ENCODE peak calls at places on chromosomes 11 and 22, in five cellular contexts. I, F, L, W and Z are unnamed samples.

GRCh38 chr11:70343631-70344030 is 54.7 kb upstream of the CTTN start:
- DNase-seq in L (no peak), F (no peak), W (no peak), I (no peak), Z (no peak)

GRCh38 chr11:117180661-117181585 is 2.4 kb downstream of the SIDT2 start:
- DNase-seq in F (peak), I (peak), L (peak), W (peak), Z (peak)

GRCh38 chr11:1744879-1745700 is 5.3 kb downstream of the IFITM10 start:
- DNase-seq in L (no peak), I (no peak), F (no peak), W (no peak), Z (no peak)

GRCh38 chr11:130601141-130601540 is 152.7 kb downstream of the ADAMTS15 start:
- DNase-seq in W (peak), I (no peak), L (peak), F (peak), Z (no peak)

GRCh38 chr11:76799061-76799804 is 16.1 kb downstream of the TSKU start:
- DNase-seq in W (peak), I (peak), L (peak), F (peak), Z (peak)

GRCh38 chr22:36184433-36185035 is 17.1 kb downstream of the APOL4 start:
- DNase-seq in F (no peak), L (no peak), I (no peak), W (no peak), Z (no peak)

GRCh38 chr11:3826721-3827120 is 14.0 kb downstream of the RHOG start:
- DNase-seq in W (peak), I (no peak), F (no peak), L (no peak), Z (no peak)

GRCh38 chr11:48096588-48097525 is 116.5 kb downstream of the PTPRJ start:
- DNase-seq in I (no peak), W (no peak), L (no peak), F (no peak), Z (no peak)

GRCh38 chr11:119352857-119353260 is 6.4 kb upstream of the MFRP start:
- DNase-seq in W (no peak), L (peak), F (no peak), I (no peak), Z (no peak)

GRCh38 chr11:121933294-121933693 is 182.7 kb downstream of the BLID start:
- DNase-seq in L (no peak), F (no peak), I (no peak), W (no peak), Z (no peak)

GRCh38 chr11:94664336-94664735 is 97.2 kb downstream of the PIWIL4 start:
- DNase-seq in I (no peak), F (no peak), L (no peak), W (no peak), Z (peak)

GRCh38 chr22:17884951-17885350 is 110.7 kb upstream of the BID start:
- DNase-seq in W (no peak), F (no peak), L (no peak), I (no peak), Z (no peak)

GRCh38 chr22:50569041-50569459 is 6.3 kb upstream of the SYCE3 start:
- DNase-seq in F (no peak), W (no peak), L (no peak), I (no peak), Z (no peak)

GRCh38 chr11:118001494-118001971 is 15.3 kb downstream of the IL10RA start:
- DNase-seq in F (no peak), L (no peak), I (no peak), W (no peak), Z (no peak)

GRCh38 chr22:24555496-24556253 is at the start of gene SNRPD3:
- DNase-seq in W (peak), F (peak), I (peak), L (peak), Z (peak)

GRCh38 chr11:70705930-70706329 is 307.6 kb downstream of the CTTN start:
- DNase-seq in W (no peak), F (no peak), L (no peak), I (no peak), Z (no peak)

GRCh38 chr11:3637201-3637600 is 4.6 kb downstream of the ART5 start:
- DNase-seq in I (no peak), L (no peak), F (no peak), W (no peak), Z (no peak)

GRCh38 chr11:12139144-12139881 is 28.9 kb downstream of the MICAL2 start:
- DNase-seq in W (no peak), L (peak), F (no peak), I (no peak), Z (no peak)

GRCh38 chr11:119854521-119854920 is 125.5 kb upstream of the NECTIN1 start:
- DNase-seq in W (no peak), L (no peak), I (no peak), F (peak), Z (no peak)

GRCh38 chr11:104830080-104830479 is 68.2 kb downstream of the CASP12 start:
- DNase-seq in W (no peak), F (no peak), L (no peak), I (no peak), Z (no peak)

GRCh38 chr11:86669424-86669823 is 3.0 kb downstream of the ME3 start:
- DNase-seq in F (no peak), W (no peak), L (no peak), I (no peak), Z (no peak)

GRCh38 chr11:6468712-6469495 is 4.8 kb downstream of the TRIM3 start:
- DNase-seq in W (peak), L (peak), F (peak), I (no peak), Z (peak)

GRCh38 chr11:1041471-1041870 is 5.0 kb upstream of the MUC6 start:
- DNase-seq in I (no peak), F (no peak), W (no peak), L (no peak), Z (no peak)

GRCh38 chr11:83569134-83569805 is 283.1 kb upstream of the CCDC90B start:
- DNase-seq in W (no peak), I (no peak), F (no peak), L (no peak), Z (no peak)

GRCh38 chr11:63574856-63575602 is 11.8 kb upstream of the PLAAT2 start:
- DNase-seq in I (no peak), W (no peak), F (no peak), L (peak), Z (no peak)

GRCh38 chr11:35548925-35549561 is 23.6 kb upstream of the PAMR1 start:
- DNase-seq in I (no peak), L (no peak), W (peak), F (no peak), Z (no peak)

GRCh38 chr11:117950999-117951961 is 22.1 kb upstream of the TMPRSS13 start:
- DNase-seq in I (peak), W (no peak), L (no peak), F (peak), Z (no peak)

GRCh38 chr22:47092896-47093311 is 330.5 kb downstream of the TBC1D22A start:
- DNase-seq in F (no peak), W (no peak), I (no peak), L (no peak), Z (no peak)

GRCh38 chr11:110565690-110566336 is 136.1 kb downstream of the FDX1 start:
- DNase-seq in W (no peak), F (no peak), L (no peak), I (no peak), Z (no peak)

GRCh38 chr11:75339685-75340409 is 11.6 kb downstream of the ARRB1 start:
- DNase-seq in F (no peak), L (no peak), W (peak), I (no peak), Z (no peak)

GRCh38 chr11:75341583-75341982 is 9.9 kb downstream of the ARRB1 start:
- DNase-seq in L (no peak), I (no peak), W (no peak), F (no peak), Z (no peak)

GRCh38 chr11:75342966-75343870 is 8.2 kb downstream of the ARRB1 start:
- DNase-seq in L (no peak), F (no peak), I (no peak), W (peak), Z (no peak)

GRCh38 chr11:75344186-75344585 is 7.3 kb downstream of the ARRB1 start:
- DNase-seq in W (no peak), I (no peak), F (no peak), L (no peak), Z (no peak)

DNA sequence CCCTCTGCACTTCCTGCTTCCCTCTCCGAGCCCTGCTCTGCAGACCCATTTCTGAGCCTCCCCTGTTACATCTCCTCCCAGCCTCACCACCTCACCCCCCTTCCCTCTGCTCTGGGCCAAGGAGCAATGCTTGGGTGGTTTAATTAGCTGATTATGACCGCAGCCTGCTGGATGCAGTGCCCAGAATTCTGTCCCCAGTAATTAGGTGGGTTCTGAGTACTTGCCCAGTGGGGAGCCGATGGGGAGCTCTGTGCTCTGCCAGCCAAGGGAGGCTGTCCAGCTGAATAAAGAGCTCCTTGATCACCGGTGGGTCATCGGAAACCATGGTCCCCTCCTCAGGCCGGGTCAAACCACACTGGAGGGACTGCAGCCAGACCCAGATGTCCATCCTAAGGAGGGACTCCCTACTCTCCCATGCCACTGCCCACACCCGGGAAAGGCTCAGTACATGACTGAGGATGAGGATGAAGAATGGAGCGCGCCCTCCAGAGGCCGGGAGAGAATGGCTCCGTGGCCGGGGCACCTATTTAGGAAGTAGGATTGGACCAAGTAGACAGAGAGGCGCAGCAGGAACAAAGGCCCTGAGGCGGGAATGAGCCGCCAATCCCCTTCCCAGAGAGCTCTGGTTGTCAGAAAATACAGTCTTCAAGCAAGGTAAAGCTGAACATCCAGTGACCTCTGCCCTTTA is 9.1 kb downstream of the ARRB1 start:
- DNase-seq in F (no peak), L (no peak), W (no peak), I (no peak), Z (no peak)
- TF ChIP-seq CTCF in F (no peak), L (no peak), W (no peak), I (no peak), Z (no peak)

DNA sequence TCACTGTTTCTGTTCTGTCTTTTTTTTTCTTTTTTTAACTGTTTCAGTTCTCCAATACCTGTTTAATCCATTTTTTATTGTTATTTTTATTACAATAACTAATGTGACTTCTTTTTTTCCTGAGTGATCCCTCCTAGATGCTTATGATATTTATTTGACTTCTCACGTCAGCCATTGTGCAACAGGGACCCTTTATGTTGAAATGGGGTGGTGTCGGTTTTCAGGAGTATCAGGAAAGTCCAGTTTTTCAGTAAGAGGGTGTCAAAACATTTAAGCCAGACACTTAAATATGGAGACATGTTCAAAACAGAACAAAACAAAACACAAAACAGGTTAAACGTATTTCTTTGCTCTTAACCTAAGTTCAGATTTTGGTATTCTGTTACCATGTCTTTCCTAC is 418.8 kb downstream of the DYNC2H1 start:
- DNase-seq in L (no peak), W (no peak), I (no peak), F (no peak), Z (no peak)
- TF ChIP-seq CTCF in L (no peak), W (no peak), I (no peak), F (no peak), Z (no peak)

GRCh38 chr11:126485021-126485781 is 129.7 kb downstream of the ST3GAL4 start:
- DNase-seq in W (no peak), L (no peak), I (no peak), F (peak), Z (no peak)
- TF ChIP-seq CTCF in W (peak), L (no peak), I (no peak), F (no peak), Z (no peak)

GRCh38 chr22:48944756-48945620 is 882.7 kb downstream of the BRD1 start:
- DNase-seq in F (no peak), W (no peak), I (no peak), L (no peak), Z (peak)

GRCh38 chr22:48941903-48942625 is 885.6 kb downstream of the BRD1 start:
- DNase-seq in W (no peak), I (no peak), L (no peak), F (no peak), Z (no peak)

GRCh38 chr22:48944433-48944755 is 883.3 kb downstream of the BRD1 start:
- DNase-seq in I (no peak), W (no peak), L (no peak), F (no peak), Z (peak)

GRCh38 chr22:48942698-48943566 is 884.7 kb downstream of the BRD1 start:
- DNase-seq in W (no peak), L (no peak), F (no peak), I (no peak), Z (peak)

GRCh38 chr22:48943567-48944432 is 883.9 kb downstream of the BRD1 start:
- DNase-seq in W (peak), I (no peak), F (no peak), L (no peak), Z (peak)
- TF ChIP-seq CTCF in W (peak), I (no peak), F (no peak), L (no peak), Z (peak)

GRCh38 chr22:41092023-41092817 is at the start of gene EP300:
- DNase-seq in F (peak), I (peak), L (peak), W (peak), Z (peak)
- TF ChIP-seq CTCF in F (peak), I (no peak), L (peak), W (peak), Z (peak)

DNA sequence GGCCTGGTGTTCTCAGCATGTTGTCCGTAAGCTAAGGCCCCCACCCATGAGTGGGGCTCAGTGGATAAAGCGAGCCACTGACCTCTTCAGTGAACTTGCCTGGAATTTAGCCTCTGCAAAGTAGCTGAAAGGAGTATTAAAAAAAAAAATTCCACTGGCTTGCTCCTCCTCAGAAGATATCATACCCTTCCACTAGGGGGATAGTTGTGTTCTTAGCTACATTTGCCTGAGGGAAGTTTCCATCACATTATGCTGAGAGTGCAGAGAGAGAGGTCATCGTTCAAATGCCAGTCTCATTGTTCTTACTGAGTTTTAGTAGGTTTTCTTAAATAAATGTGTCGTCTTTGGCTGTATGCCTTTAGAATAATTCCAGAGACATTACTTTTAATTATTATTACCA is 879.7 kb downstream of the JRKL start:
- DNase-seq in L (no peak), W (peak), F (peak), I (no peak), Z (no peak)
- TF ChIP-seq CTCF in L (no peak), W (peak), F (peak), I (no peak), Z (peak)

GRCh38 chr22:19097518-19097917 is 24.7 kb downstream of the DGCR2 start:
- DNase-seq in L (no peak), F (no peak), W (no peak), I (no peak), Z (no peak)
- TF ChIP-seq CTCF in L (no peak), F (no peak), W (no peak), I (no peak), Z (no peak)